ENCODE peak calls at places on chromosomes 16 and 17, in nine cellular contexts. One of them, this sample, is unnamed. For H3K4me1 and H3K9me3, the result is how much of the 10 kb centered on the place peaks cover.

GRCh38 chr16:69260019-69260418 is 51.1 kb upstream of the VPS4A start:
- DNase-seq in left ventricle myocardium inferior: no peak
- DNase-seq in A549: no peak
- DNase-seq in colonic mucosa: no peak
- DNase-seq in CD8-positive, alpha-beta T cell: no peak
- DNase-seq in IMR-90: no peak
- DNase-seq in H1: no peak
- DNase-seq in cardiac muscle cell: no peak
- DNase-seq in BE2C: no peak
- DNase-seq in this sample: no peak

GRCh38 chr16:73171901-73172619 is 124.1 kb upstream of the ZFHX3 start:
- DNase-seq in left ventricle myocardium inferior: no peak
- DNase-seq in colonic mucosa: no peak
- DNase-seq in IMR-90: no peak
- DNase-seq in H1: no peak
- DNase-seq in CD8-positive, alpha-beta T cell: no peak
- DNase-seq in cardiac muscle cell: no peak
- DNase-seq in A549: no peak
- DNase-seq in BE2C: no peak
- DNase-seq in this sample: no peak

GRCh38 chr17:77440571-77440981 is 299.8 kb downstream of the SEC14L1 start:
- DNase-seq in CD8-positive, alpha-beta T cell: no peak
- DNase-seq in BE2C: no peak
- DNase-seq in colonic mucosa: no peak
- DNase-seq in cardiac muscle cell: no peak
- DNase-seq in H1: no peak
- DNase-seq in A549: no peak
- DNase-seq in IMR-90: no peak
- DNase-seq in left ventricle myocardium inferior: peak
- DNase-seq in this sample: no peak

GRCh38 chr17:68861602-68862001 is 93.6 kb downstream of the ABCA8 start:
- DNase-seq in IMR-90: no peak
- DNase-seq in colonic mucosa: no peak
- DNase-seq in BE2C: no peak
- DNase-seq in cardiac muscle cell: no peak
- DNase-seq in A549: no peak
- DNase-seq in left ventricle myocardium inferior: no peak
- DNase-seq in CD8-positive, alpha-beta T cell: no peak
- DNase-seq in H1: no peak
- DNase-seq in this sample: no peak

GRCh38 chr16:49282690-49283375 is 1.2 kb upstream of the CBLN1 start:
- DNase-seq in cardiac muscle cell: no peak
- DNase-seq in colonic mucosa: peak
- DNase-seq in left ventricle myocardium inferior: no peak
- DNase-seq in H1: peak
- DNase-seq in A549: no peak
- DNase-seq in BE2C: peak
- DNase-seq in IMR-90: no peak
- DNase-seq in CD8-positive, alpha-beta T cell: no peak
- DNase-seq in this sample: no peak

GRCh38 chr16:56269824-56270684 is 78.8 kb downstream of the GNAO1 start:
- DNase-seq in left ventricle myocardium inferior: no peak
- DNase-seq in colonic mucosa: no peak
- DNase-seq in CD8-positive, alpha-beta T cell: no peak
- DNase-seq in BE2C: peak
- DNase-seq in A549: no peak
- DNase-seq in IMR-90: peak
- DNase-seq in H1: no peak
- DNase-seq in cardiac muscle cell: peak
- DNase-seq in this sample: peak

GRCh38 chr16:87426423-87427215 is 34.5 kb downstream of the MAP1LC3B start:
- DNase-seq in CD8-positive, alpha-beta T cell: no peak
- DNase-seq in H1: no peak
- DNase-seq in left ventricle myocardium inferior: no peak
- DNase-seq in A549: no peak
- DNase-seq in colonic mucosa: no peak
- DNase-seq in IMR-90: no peak
- DNase-seq in cardiac muscle cell: no peak
- DNase-seq in BE2C: no peak
- DNase-seq in this sample: no peak

GRCh38 chr16:31200821-31201510 is 1.6 kb downstream of the PYCARD start:
- DNase-seq in colonic mucosa: peak
- DNase-seq in A549: no peak
- DNase-seq in cardiac muscle cell: no peak
- DNase-seq in H1: no peak
- DNase-seq in CD8-positive, alpha-beta T cell: peak
- DNase-seq in left ventricle myocardium inferior: no peak
- DNase-seq in IMR-90: no peak
- DNase-seq in BE2C: no peak
- DNase-seq in this sample: no peak

GRCh38 chr17:78400581-78401240 is 22.3 kb downstream of the PGS1 start:
- DNase-seq in colonic mucosa: no peak
- DNase-seq in A549: no peak
- DNase-seq in BE2C: no peak
- DNase-seq in left ventricle myocardium inferior: no peak
- DNase-seq in cardiac muscle cell: no peak
- DNase-seq in IMR-90: no peak
- DNase-seq in H1: no peak
- DNase-seq in CD8-positive, alpha-beta T cell: no peak
- DNase-seq in this sample: no peak

GRCh38 chr17:68424861-68425260 is 32.4 kb downstream of the WIPI1 start:
- DNase-seq in BE2C: no peak
- DNase-seq in H1: peak
- DNase-seq in left ventricle myocardium inferior: no peak
- DNase-seq in IMR-90: no peak
- DNase-seq in colonic mucosa: peak
- DNase-seq in CD8-positive, alpha-beta T cell: no peak
- DNase-seq in cardiac muscle cell: no peak
- DNase-seq in A549: no peak
- DNase-seq in this sample: no peak

GRCh38 chr16:1218061-1218929 is 6.8 kb downstream of the TPSG1 start:
- DNase-seq in CD8-positive, alpha-beta T cell: no peak
- DNase-seq in left ventricle myocardium inferior: no peak
- DNase-seq in A549: no peak
- DNase-seq in BE2C: no peak
- DNase-seq in cardiac muscle cell: no peak
- DNase-seq in colonic mucosa: no peak
- DNase-seq in H1: no peak
- DNase-seq in IMR-90: no peak
- DNase-seq in this sample: no peak

GRCh38 chr16:11497851-11498289 is 88.8 kb downstream of the LITAF start:
- DNase-seq in cardiac muscle cell: peak
- DNase-seq in H1: no peak
- DNase-seq in CD8-positive, alpha-beta T cell: no peak
- DNase-seq in left ventricle myocardium inferior: no peak
- DNase-seq in A549: no peak
- DNase-seq in IMR-90: peak
- DNase-seq in colonic mucosa: no peak
- DNase-seq in BE2C: no peak
- DNase-seq in this sample: no peak

GRCh38 chr17:34758747-34759146 is 179.4 kb downstream of the TMEM132E start:
- DNase-seq in colonic mucosa: no peak
- DNase-seq in BE2C: no peak
- DNase-seq in A549: no peak
- DNase-seq in left ventricle myocardium inferior: no peak
- DNase-seq in H1: no peak
- DNase-seq in IMR-90: no peak
- DNase-seq in CD8-positive, alpha-beta T cell: no peak
- DNase-seq in cardiac muscle cell: no peak
- DNase-seq in this sample: no peak

GRCh38 chr17:75697651-75698291 is 23.5 kb upstream of the ITGB4 start:
- DNase-seq in left ventricle myocardium inferior: no peak
- DNase-seq in cardiac muscle cell: no peak
- DNase-seq in A549: no peak
- DNase-seq in IMR-90: no peak
- DNase-seq in BE2C: no peak
- DNase-seq in H1: no peak
- DNase-seq in colonic mucosa: peak
- DNase-seq in CD8-positive, alpha-beta T cell: no peak
- DNase-seq in this sample: peak
- H3K4me1 ChIP-seq in left ventricle myocardium inferior: half or more
- H3K4me1 ChIP-seq in cardiac muscle cell: under half
- H3K4me1 ChIP-seq in A549: half or more
- H3K4me1 ChIP-seq in IMR-90: under half
- H3K4me1 ChIP-seq in BE2C: under half
- H3K4me1 ChIP-seq in H1: under half
- H3K4me1 ChIP-seq in colonic mucosa: under half
- H3K4me1 ChIP-seq in CD8-positive, alpha-beta T cell: under half
- H3K4me1 ChIP-seq in this sample: half or more

DNA sequence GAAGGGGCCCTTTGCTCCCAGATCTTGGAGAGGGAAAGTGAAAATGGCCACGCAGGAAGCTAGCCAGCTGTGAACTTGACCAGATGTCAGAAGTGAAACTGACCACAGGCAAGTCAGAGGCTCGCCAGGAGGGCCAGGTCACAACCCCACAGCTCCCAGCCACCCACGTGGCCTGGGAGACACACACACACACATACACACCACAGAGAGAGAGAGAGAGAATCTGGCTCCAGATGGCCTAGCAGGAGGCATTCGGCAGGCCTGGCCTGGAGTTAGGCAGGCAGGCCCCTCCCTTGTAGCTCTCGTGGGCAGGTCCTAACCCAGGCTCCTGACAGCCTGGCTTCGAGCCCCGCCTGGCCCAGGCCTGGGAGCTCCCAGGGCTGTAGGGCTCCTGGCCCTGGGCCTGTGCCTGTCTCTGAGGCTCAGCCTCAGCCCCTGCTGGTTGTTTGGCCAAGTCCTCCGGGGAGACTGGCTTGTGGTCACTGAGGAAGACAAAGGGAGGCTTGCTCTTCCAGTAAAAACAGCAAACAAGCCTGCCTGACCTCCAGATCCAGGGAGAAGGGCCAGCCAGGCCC is 20.2 kb downstream of the NGFR start:
- DNase-seq in colonic mucosa: peak
- DNase-seq in A549: peak
- DNase-seq in left ventricle myocardium inferior: peak
- DNase-seq in H1: peak
- DNase-seq in cardiac muscle cell: peak
- DNase-seq in CD8-positive, alpha-beta T cell: no peak
- DNase-seq in BE2C: peak
- DNase-seq in IMR-90: peak
- DNase-seq in this sample: peak
- TF ChIP-seq CTCF in colonic mucosa: no peak
- TF ChIP-seq CTCF in A549: no peak
- TF ChIP-seq CTCF in left ventricle myocardium inferior: peak
- TF ChIP-seq CTCF in H1: no peak
- TF ChIP-seq CTCF in cardiac muscle cell: peak
- TF ChIP-seq CTCF in CD8-positive, alpha-beta T cell: no peak
- TF ChIP-seq CTCF in BE2C: peak
- TF ChIP-seq CTCF in IMR-90: peak
- TF ChIP-seq CTCF in this sample: no peak

GRCh38 chr16:3383045-3383448 is 17.8 kb downstream of the ZSCAN32 start:
- DNase-seq in cardiac muscle cell: no peak
- DNase-seq in left ventricle myocardium inferior: no peak
- DNase-seq in colonic mucosa: no peak
- DNase-seq in A549: no peak
- DNase-seq in CD8-positive, alpha-beta T cell: no peak
- DNase-seq in BE2C: no peak
- DNase-seq in H1: no peak
- DNase-seq in IMR-90: no peak
- DNase-seq in this sample: no peak

GRCh38 chr16:3375680-3376079 is 20.0 kb downstream of the OR2C1 start:
- DNase-seq in CD8-positive, alpha-beta T cell: no peak
- DNase-seq in left ventricle myocardium inferior: no peak
- DNase-seq in A549: no peak
- DNase-seq in colonic mucosa: no peak
- DNase-seq in cardiac muscle cell: no peak
- DNase-seq in BE2C: no peak
- DNase-seq in H1: no peak
- DNase-seq in IMR-90: no peak
- DNase-seq in this sample: no peak

DNA sequence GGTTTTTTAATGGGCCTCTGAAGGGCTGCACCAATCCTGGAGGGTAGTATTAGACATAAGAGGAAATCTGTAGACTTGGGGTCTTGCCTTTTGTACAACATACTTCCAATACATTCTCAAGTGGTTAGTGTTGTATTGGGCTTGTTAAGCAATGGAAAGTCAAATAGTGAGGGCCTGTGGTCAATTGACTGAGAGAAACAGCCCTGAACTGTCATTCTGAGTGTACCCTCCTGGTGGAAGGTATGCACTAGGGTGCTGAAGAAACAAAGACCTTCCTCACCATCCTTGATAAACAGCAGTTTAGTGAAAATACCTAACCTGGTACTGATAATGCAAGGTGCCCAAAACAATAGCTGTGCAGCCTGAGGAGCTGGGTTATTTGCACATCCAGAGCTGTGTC is 22.2 kb downstream of the OR2C1 start:
- DNase-seq in colonic mucosa: no peak
- DNase-seq in CD8-positive, alpha-beta T cell: no peak
- DNase-seq in A549: no peak
- DNase-seq in left ventricle myocardium inferior: no peak
- DNase-seq in H1: no peak
- DNase-seq in IMR-90: no peak
- DNase-seq in BE2C: no peak
- DNase-seq in cardiac muscle cell: no peak
- DNase-seq in this sample: no peak
- H3K9me3 ChIP-seq in colonic mucosa: under half
- H3K9me3 ChIP-seq in CD8-positive, alpha-beta T cell: under half
- H3K9me3 ChIP-seq in A549: half or more
- H3K9me3 ChIP-seq in left ventricle myocardium inferior: under half
- H3K9me3 ChIP-seq in H1: half or more
- H3K9me3 ChIP-seq in IMR-90: half or more
- H3K9me3 ChIP-seq in BE2C: under half
- H3K9me3 ChIP-seq in cardiac muscle cell: under half
- H3K9me3 ChIP-seq in this sample: under half

GRCh38 chr17:29732209-29732608 is 109.5 kb upstream of the CORO6 start:
- DNase-seq in CD8-positive, alpha-beta T cell: no peak
- DNase-seq in cardiac muscle cell: no peak
- DNase-seq in A549: no peak
- DNase-seq in IMR-90: no peak
- DNase-seq in colonic mucosa: no peak
- DNase-seq in H1: no peak
- DNase-seq in BE2C: no peak
- DNase-seq in left ventricle myocardium inferior: no peak
- DNase-seq in this sample: no peak

GRCh38 chr17:29732613-29733012 is 109.9 kb upstream of the CORO6 start:
- DNase-seq in colonic mucosa: no peak
- DNase-seq in CD8-positive, alpha-beta T cell: no peak
- DNase-seq in left ventricle myocardium inferior: no peak
- DNase-seq in BE2C: no peak
- DNase-seq in A549: no peak
- DNase-seq in H1: no peak
- DNase-seq in IMR-90: peak
- DNase-seq in cardiac muscle cell: no peak
- DNase-seq in this sample: no peak

GRCh38 chr17:29731589-29731929 is 108.8 kb upstream of the CORO6 start:
- DNase-seq in CD8-positive, alpha-beta T cell: no peak
- DNase-seq in H1: no peak
- DNase-seq in left ventricle myocardium inferior: no peak
- DNase-seq in cardiac muscle cell: no peak
- DNase-seq in IMR-90: no peak
- DNase-seq in BE2C: no peak
- DNase-seq in A549: no peak
- DNase-seq in colonic mucosa: no peak
- DNase-seq in this sample: no peak

GRCh38 chr17:29726721-29727252 is 104.1 kb upstream of the CORO6 start:
- DNase-seq in A549: no peak
- DNase-seq in cardiac muscle cell: peak
- DNase-seq in CD8-positive, alpha-beta T cell: peak
- DNase-seq in left ventricle myocardium inferior: no peak
- DNase-seq in BE2C: peak
- DNase-seq in colonic mucosa: no peak
- DNase-seq in IMR-90: peak
- DNase-seq in H1: no peak
- DNase-seq in this sample: no peak

GRCh38 chr17:29728490-29728889 is 105.8 kb upstream of the CORO6 start:
- DNase-seq in H1: no peak
- DNase-seq in BE2C: no peak
- DNase-seq in CD8-positive, alpha-beta T cell: no peak
- DNase-seq in colonic mucosa: no peak
- DNase-seq in left ventricle myocardium inferior: no peak
- DNase-seq in cardiac muscle cell: no peak
- DNase-seq in IMR-90: no peak
- DNase-seq in A549: no peak
- DNase-seq in this sample: no peak
- H3K4me1 ChIP-seq in H1: under half
- H3K4me1 ChIP-seq in BE2C: under half
- H3K4me1 ChIP-seq in CD8-positive, alpha-beta T cell: under half
- H3K4me1 ChIP-seq in colonic mucosa: under half
- H3K4me1 ChIP-seq in left ventricle myocardium inferior: half or more
- H3K4me1 ChIP-seq in cardiac muscle cell: under half
- H3K4me1 ChIP-seq in IMR-90: under half
- H3K4me1 ChIP-seq in A549: under half
- H3K4me1 ChIP-seq in this sample: under half